ENCODE peak calls at places on chromosome 18, in eight cellular contexts. V is AG08396; J is stimulated activated CD4-positive, alpha-beta T cell treated with anti-CD3 and anti-CD28 coated beads, Interleukin-15, amount 100 ng/mL, for 24 hours; D is progenitor cell of endocrine pancreas; R is RKO; O is COR-L47; W is KBM-7; G is uterus. P is an unnamed sample.

GRCh38 chr18:9557250-9557943 is 57.0 kb downstream of the PPP4R1 start:
- DNase-seq in V (no peak), J (no peak), D (no peak), R (no peak), O (no peak), W (no peak), G (no peak), P (no peak)

GRCh38 chr18:54192415-54192814 is 32.1 kb downstream of the MBD2 start:
- DNase-seq in V (no peak), J (no peak), D (no peak), R (no peak), O (no peak), W (no peak), G (no peak), P (no peak)

GRCh38 chr18:25862881-25863600 is 227.4 kb downstream of the SS18 start:
- DNase-seq in V (peak; percentile 8), J (no peak), D (no peak), R (no peak), O (no peak), W (no peak), G (no peak), P (no peak)

GRCh38 chr18:34121157-34121807 is 103.4 kb downstream of the NOL4 start:
- DNase-seq in V (no peak), J (no peak), D (no peak), R (no peak), O (no peak), W (no peak), G (no peak), P (no peak)

GRCh38 chr18:50151876-50152275 is 43.1 kb downstream of the MYO5B start:
- DNase-seq in V (no peak), J (no peak), D (no peak), R (no peak), O (no peak), W (no peak), G (no peak), P (no peak)

GRCh38 chr18:23487738-23488625 is 15.3 kb upstream of the RMC1 start:
- DNase-seq in V (no peak), J (peak; percentile 48), D (no peak), R (no peak), O (no peak), W (peak; percentile 84), G (no peak), P (no peak)

GRCh38 chr18:24118750-24119577 is 19.9 kb upstream of the CABYR start:
- DNase-seq in V (peak; percentile 45), J (peak; percentile 82), D (peak; percentile 50), R (peak; percentile 75), O (peak; percentile 84), W (peak; percentile 85), G (peak; percentile 77), P (peak; percentile 13)

GRCh38 chr18:59159986-59160385 is 20.3 kb downstream of the SEC11C start:
- DNase-seq in V (no peak), J (no peak), D (no peak), R (no peak), O (peak; percentile 68), W (no peak), G (no peak), P (no peak)

GRCh38 chr18:24201699-24202687 is 63.1 kb downstream of the CABYR start:
- DNase-seq in V (no peak), J (no peak), D (no peak), R (no peak), O (no peak), W (no peak), G (no peak), P (no peak)

GRCh38 chr18:73124165-73124564 is 256.4 kb upstream of the NETO1 start:
- DNase-seq in V (no peak), J (no peak), D (no peak), R (no peak), O (no peak), W (no peak), G (no peak), P (no peak)

GRCh38 chr18:34493099-34493544 is 217.0 kb upstream of the DTNA start:
- DNase-seq in V (peak; percentile 68), J (peak; percentile 26), D (peak; percentile 37), R (no peak), O (peak; percentile 89), W (peak; percentile 54), G (peak; percentile 35), P (peak; percentile 12)

GRCh38 chr18:46894124-46894523 is 23.2 kb downstream of the PIAS2 start:
- DNase-seq in V (no peak), J (peak; percentile 17), D (no peak), R (no peak), O (no peak), W (no peak), G (no peak), P (no peak)

GRCh38 chr18:9734189-9734588 is 26.1 kb downstream of the RAB31 start:
- DNase-seq in V (no peak), J (no peak), D (no peak), R (no peak), O (no peak), W (peak; percentile 22), G (no peak), P (no peak)

GRCh38 chr18:45954070-45954712 is 12.9 kb downstream of the EPG5 start:
- DNase-seq in V (peak; percentile 75), J (no peak), D (no peak), R (peak; percentile 92), O (no peak), W (no peak), G (no peak), P (peak; percentile 31)

GRCh38 chr18:43780782-43781340 is 503.6 kb upstream of the SYT4 start:
- DNase-seq in V (peak; percentile 11), J (no peak), D (no peak), R (no peak), O (no peak), W (no peak), G (no peak), P (no peak)

GRCh38 chr18:54845788-54846187 is 17.5 kb downstream of the RAB27B start:
- DNase-seq in V (peak; percentile 15), J (no peak), D (no peak), R (no peak), O (no peak), W (no peak), G (no peak), P (no peak)

GRCh38 chr18:67705748-67706147 is 189.2 kb upstream of the DSEL start:
- DNase-seq in V (no peak), J (no peak), D (no peak), R (peak; percentile 34), O (peak; percentile 12), W (no peak), G (no peak), P (no peak)

GRCh38 chr18:59918320-59918755 is 18.5 kb downstream of the PMAIP1 start:
- DNase-seq in V (peak; percentile 20), J (peak; percentile 24), D (no peak), R (peak; percentile 41), O (peak; percentile 80), W (peak; percentile 95), G (no peak), P (no peak)

P was measured in H54.